ENCODE peak calls at places on chromosomes 2 and 18, in four cellular contexts. J is activated CD4-positive, CD25-positive, alpha-beta regulatory T cell treated with anti-CD3 and anti-CD28 coated beads, Interleukin-2, amount 50 U/mL, for 72 hours; P is aorta; N is iPS DF 19.7. D is an unnamed sample.

GRCh38 chr2:157439792-157440186 is 4.1 kb downstream of the CYTIP start:
- DNase-seq in P (no peak), J (no peak), N (no peak), D (no peak)

GRCh38 chr2:120625865-120626560 is 109.7 kb upstream of the GLI2 start:
- DNase-seq in P (peak), J (no peak), N (no peak), D (no peak)

GRCh38 chr2:105754011-105754410 is 9.3 kb downstream of the NCK2 start:
- DNase-seq in P (no peak), N (no peak), J (no peak), D (no peak)

GRCh38 chr18:70280007-70280925 is 8.6 kb upstream of the SOCS6 start:
- DNase-seq in N (no peak), J (no peak), P (no peak), D (no peak)

GRCh38 chr2:224101820-224102630 is 62.9 kb upstream of the SERPINE2 start:
- DNase-seq in P (no peak), N (no peak), J (no peak), D (peak)

GRCh38 chr2:221443631-221444030 is 128.5 kb downstream of the EPHA4 start:
- DNase-seq in P (no peak), N (no peak), J (no peak), D (no peak)

GRCh38 chr18:23131693-23132319 is 3.5 kb upstream of the CABLES1 start:
- DNase-seq in J (peak), N (no peak), P (no peak), D (peak)

GRCh38 chr18:13235326-13235937 is 16.9 kb downstream of the LDLRAD4 start:
- DNase-seq in N (no peak), J (no peak), P (no peak), D (no peak)

GRCh38 chr18:80004600-80005342 is 16.4 kb upstream of the TXNL4A start:
- DNase-seq in N (no peak), P (no peak), J (no peak), D (no peak)

GRCh38 chr18:57141208-57142129 is 5.4 kb upstream of the BOD1L2 start:
- DNase-seq in P (no peak), N (no peak), J (no peak), D (no peak)

GRCh38 chr18:52667388-52667787 is 327.4 kb downstream of the DCC start:
- DNase-seq in N (no peak), J (no peak), P (no peak), D (peak)

GRCh38 chr2:197450485-197450884 is 2.9 kb upstream of the COQ10B start:
- DNase-seq in P (no peak), N (no peak), J (no peak), D (no peak)

GRCh38 chr2:45241061-45241561 is 231.9 kb upstream of the SIX2 start:
- DNase-seq in N (no peak), P (no peak), J (no peak), D (no peak)

GRCh38 chr2:229419158-229419557 is 148.1 kb upstream of the PID1 start:
- DNase-seq in P (no peak), J (no peak), N (no peak), D (no peak)

D was measured in A673.